ENCODE peak calls at places on chromosomes 3 and 15, in ten cellular contexts. X is AG09319; S is activated T-cell treated with anti-CD3 and anti-CD28 coated beads, Interleukin-2, amount 50 U/mL, for 48 hours; Y is RPMI7951; Z is EL; M is HTR-8/SVneo; O is transverse colon; N is epithelial cell of esophagus; R is tibial artery; T is glutamatergic neuron. V is an unnamed sample.

GRCh38 chr3:56190906-56191305 is 277.4 kb downstream of the ERC2 start:
- DNase-seq in R (no peak), M (no peak), O (no peak), T (no peak), S (no peak), Z (no peak), Y (no peak), N (no peak), X (no peak), V (no peak)

GRCh38 chr3:113812854-113813253 is 25.7 kb upstream of the GRAMD1C start:
- DNase-seq in R (no peak), X (no peak), Z (no peak), Y (no peak), T (no peak), N (no peak), M (no peak), O (no peak), S (no peak), V (no peak)

GRCh38 chr15:52805351-52806283 is 15.5 kb upstream of the ONECUT1 start:
- DNase-seq in X (no peak), Y (no peak), T (peak), R (no peak), Z (no peak), N (no peak), S (peak), O (no peak), M (no peak), V (no peak)

GRCh38 chr3:164360738-164361376 is 717.4 kb downstream of the SI start:
- DNase-seq in Y (no peak), X (no peak), N (no peak), Z (no peak), M (no peak), T (no peak), O (no peak), S (no peak), R (no peak), V (no peak)

GRCh38 chr3:18772699-18773305 is 347.7 kb upstream of the SATB1 start:
- DNase-seq in Z (no peak), R (no peak), M (no peak), X (no peak), N (no peak), S (no peak), Y (no peak), T (no peak), O (no peak), V (no peak)

GRCh38 chr3:149448331-149448831 is 26.1 kb upstream of the TM4SF4 start:
- DNase-seq in O (no peak), M (peak), T (no peak), R (no peak), X (no peak), Y (peak), Z (peak), N (peak), S (no peak), V (no peak)

GRCh38 chr15:58224068-58224467 is 85.9 kb downstream of the AQP9 start:
- DNase-seq in S (no peak), X (peak), Z (no peak), M (no peak), N (no peak), Y (peak), T (peak), O (no peak), R (no peak), V (no peak)

GRCh38 chr3:143000525-143000924 is 845 bp upstream of the U2SURP start:
- DNase-seq in O (peak), M (no peak), Z (peak), S (no peak), Y (peak), T (no peak), X (no peak), N (peak), R (no peak), V (no peak)

GRCh38 chr3:117700573-117701360 is 991.2 kb downstream of the TUSC7 start:
- DNase-seq in Z (no peak), X (no peak), S (no peak), N (no peak), O (no peak), M (no peak), R (no peak), T (no peak), Y (no peak), V (no peak)

GRCh38 chr15:47603026-47603425 is 114.3 kb upstream of the SEMA6D start:
- DNase-seq in R (no peak), S (no peak), N (peak), M (no peak), Z (peak), Y (no peak), T (no peak), O (no peak), X (no peak), V (no peak)

GRCh38 chr3:54344601-54345216 is 222.4 kb downstream of the CACNA2D3 start:
- DNase-seq in Z (no peak), M (no peak), X (no peak), T (no peak), O (no peak), S (no peak), N (no peak), R (no peak), Y (peak), V (no peak)

GRCh38 chr3:186841637-186842036 is 873 bp upstream of the ADIPOQ start:
- DNase-seq in O (no peak), T (no peak), Y (no peak), Z (no peak), X (no peak), R (no peak), S (no peak), M (no peak), N (peak), V (no peak)

GRCh38 chr3:186746008-186746407 is 28.8 kb downstream of the KNG1 start:
- DNase-seq in M (peak), T (no peak), S (no peak), O (peak), R (peak), Y (peak), N (peak), Z (peak), X (no peak), V (no peak)

GRCh38 chr3:161914703-161915102 is 418.1 kb downstream of the OTOL1 start:
- DNase-seq in R (no peak), X (peak), O (peak), N (peak), Y (peak), M (peak), T (peak), S (no peak), Z (peak), V (peak)

GRCh38 chr15:58070801-58071418 is 5.4 kb upstream of the ALDH1A2 start:
- DNase-seq in N (peak), R (peak), M (peak), S (peak), O (peak), T (peak), X (peak), Y (peak), Z (peak), V (peak)

V was measured in uterus.